ENCODE peak calls at places on chromosomes 4 and X, in nine cellular contexts. G is omental fat pad, P is DND-41, A is choroid plexus epithelial cell, B is nephron progenitor cell, M is lung, X is vagina, L is H9, U is K562. C is an unnamed sample.

GRCh38 chr4:149997881-149998421 is 80.3 kb upstream of the DCLK2 start:
- DNase-seq in G (no peak), P (no peak), A (peak; percentile 37), B (no peak), M (no peak), X (no peak), L (no peak), U (peak; percentile 24), C (peak; percentile 63)

GRCh38 chrX:134294548-134294947 is 57.6 kb downstream of the CCDC160 start:
- DNase-seq in G (no peak), P (no peak), A (peak; percentile 31), B (no peak), M (no peak), X (no peak), L (no peak), U (peak; percentile 7), C (no peak)

GRCh38 chrX:11792461-11793421 is 34.7 kb downstream of the MSL3 start:
- DNase-seq in G (no peak), P (peak; percentile 63), A (no peak), B (no peak), M (no peak), X (no peak), L (no peak), U (no peak), C (no peak)

GRCh38 chr4:87209696-87210095 is 10.7 kb downstream of the KLHL8 start:
- DNase-seq in G (no peak), P (no peak), A (no peak), B (no peak), M (peak; percentile 61), X (no peak), L (no peak), U (no peak), C (no peak)

GRCh38 chrX:42976729-42977366 is 198.9 kb upstream of the PPP1R2C start:
- DNase-seq in G (no peak), P (peak; percentile 44), A (no peak), B (no peak), M (no peak), X (no peak), L (no peak), U (no peak), C (peak; percentile 35)

GRCh38 chrX:37986893-37987292 is 19.5 kb upstream of the SYTL5 start:
- DNase-seq in G (no peak), P (no peak), A (peak; percentile 56), B (no peak), M (no peak), X (no peak), L (no peak), U (no peak), C (no peak)

GRCh38 chrX:129808163-129808828 is 28.5 kb downstream of the SASH3 start:
- DNase-seq in G (no peak), P (no peak), A (peak; percentile 63), B (no peak), M (no peak), X (no peak), L (no peak), U (no peak), C (no peak)

GRCh38 chrX:114841051-114841450 is 176.4 kb downstream of the IL13RA2 start:
- DNase-seq in G (no peak), P (no peak), A (peak; percentile 13), B (no peak), M (no peak), X (no peak), L (no peak), U (no peak), C (no peak)

GRCh38 chr4:112378858-112379257 is 81.7 kb downstream of the ALPK1 start:
- DNase-seq in G (no peak), P (no peak), A (no peak), B (no peak), M (no peak), X (no peak), L (no peak), U (no peak), C (no peak)

GRCh38 chr4:169847171-169847570 is 89.4 kb upstream of the HPF1 start:
- DNase-seq in G (no peak), P (no peak), A (no peak), B (no peak), M (no peak), X (no peak), L (no peak), U (no peak), C (no peak)

GRCh38 chr4:99610605-99611172 is 36.1 kb downstream of the MTTP start:
- DNase-seq in G (no peak), P (no peak), A (no peak), B (no peak), M (no peak), X (no peak), L (no peak), U (no peak), C (no peak)

GRCh38 chr4:125325733-125326132 is 11.0 kb downstream of the FAT4 start:
- DNase-seq in G (no peak), P (no peak), A (no peak), B (no peak), M (no peak), X (no peak), L (no peak), U (no peak), C (no peak)

GRCh38 chr4:4575284-4576211 is 33.7 kb upstream of the STX18 start:
- DNase-seq in G (no peak), P (no peak), A (peak; percentile 65), B (peak; percentile 87), M (peak; percentile 57), X (no peak), L (peak; percentile 84), U (peak; percentile 79), C (peak; percentile 72)

GRCh38 chrX:38513087-38513742 is 48.1 kb upstream of the TSPAN7 start:
- DNase-seq in G (no peak), P (no peak), A (no peak), B (no peak), M (no peak), X (no peak), L (no peak), U (no peak), C (no peak)

GRCh38 chrX:48665991-48666390 is 17.6 kb upstream of the WAS start:
- DNase-seq in G (no peak), P (no peak), A (peak; percentile 15), B (no peak), M (no peak), X (no peak), L (no peak), U (no peak), C (no peak)

GRCh38 chr4:147736458-147736857 is 4.6 kb downstream of the ARHGAP10 start:
- DNase-seq in G (no peak), P (no peak), A (peak; percentile 91), B (no peak), M (no peak), X (no peak), L (no peak), U (no peak), C (no peak)

GRCh38 chrX:106220177-106220576 is 52.1 kb downstream of the PWWP3B start:
- DNase-seq in G (no peak), P (no peak), A (peak; percentile 23), B (no peak), M (no peak), X (no peak), L (no peak), U (no peak), C (no peak)

GRCh38 chr4:173990126-173990878 is 293.2 kb downstream of the FBXO8 start:
- DNase-seq in G (no peak), P (no peak), A (peak; percentile 69), B (peak; percentile 11), M (no peak), X (no peak), L (no peak), U (peak; percentile 15), C (no peak)

GRCh38 chr4:8192748-8193738 is 6.0 kb upstream of the SH3TC1 start:
- DNase-seq in G (no peak), P (peak; percentile 32), A (peak; percentile 88), B (peak; percentile 46), M (peak; percentile 53), X (no peak), L (no peak), U (no peak), C (peak; percentile 82)
- TF ChIP-seq CTCF in G (no peak), P (peak; percentile 48), A (peak; percentile 54), B (no peak), M (peak; percentile 36), X (no peak), L (peak; percentile 13), U (no peak), C (peak; percentile 39)

GRCh38 chrX:46678232-46678631 is 80.7 kb downstream of the SLC9A7 start:
- DNase-seq in G (no peak), P (no peak), A (no peak), B (no peak), M (no peak), X (no peak), L (no peak), U (no peak), C (no peak)
- TF ChIP-seq CTCF in G (no peak), P (no peak), A (no peak), B (no peak), M (no peak), X (no peak), L (no peak), U (no peak), C (no peak)

GRCh38 chr4:88706574-88706973 is 8.9 kb upstream of the NAP1L5 start:
- DNase-seq in G (no peak), P (no peak), A (peak; percentile 85), B (peak; percentile 6), M (no peak), X (no peak), L (no peak), U (no peak), C (no peak)

GRCh38 chr4:88713782-88714181 is 16.2 kb upstream of the NAP1L5 start:
- DNase-seq in G (no peak), P (no peak), A (no peak), B (no peak), M (no peak), X (no peak), L (no peak), U (no peak), C (no peak)

GRCh38 chr4:88705223-88705622 is 7.6 kb upstream of the NAP1L5 start:
- DNase-seq in G (no peak), P (no peak), A (no peak), B (no peak), M (no peak), X (no peak), L (no peak), U (no peak), C (no peak)

GRCh38 chr4:88705805-88706518 is 8.3 kb upstream of the NAP1L5 start:
- DNase-seq in G (no peak), P (no peak), A (peak; percentile 35), B (no peak), M (no peak), X (no peak), L (no peak), U (no peak), C (no peak)

DNA sequence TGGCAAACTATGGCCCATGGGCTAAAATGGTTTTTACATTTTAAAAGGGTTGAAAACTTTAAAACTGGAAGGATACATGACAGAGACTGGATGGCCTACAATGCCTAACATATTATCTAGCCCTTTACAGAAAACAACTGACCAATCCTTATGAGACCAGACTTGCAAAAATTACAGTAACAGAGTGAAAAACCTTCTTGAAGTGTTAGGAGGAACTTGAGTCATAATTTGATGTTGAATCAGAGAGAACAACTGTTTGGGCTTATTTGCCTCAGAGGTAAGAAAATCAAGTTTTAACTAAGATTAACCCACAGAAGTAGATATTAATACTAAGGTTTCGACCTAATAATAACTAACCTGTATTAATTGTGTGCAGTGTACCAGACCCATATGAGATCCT is 12.4 kb upstream of the NAP1L5 start:
- DNase-seq in G (no peak), P (no peak), A (no peak), B (no peak), M (no peak), X (no peak), L (no peak), U (no peak), C (no peak)
- TF ChIP-seq CTCF in G (no peak), P (no peak), A (no peak), B (no peak), M (no peak), X (no peak), L (no peak), U (no peak), C (no peak)

GRCh38 chr4:52665592-52665991 is 6.5 kb upstream of the USP46 start:
- DNase-seq in G (no peak), P (no peak), A (peak; percentile 42), B (no peak), M (no peak), X (no peak), L (no peak), U (no peak), C (no peak)
- TF ChIP-seq CTCF in G (no peak), P (peak; percentile 40), A (peak; percentile 54), B (no peak), M (no peak), X (no peak), L (peak; percentile 43), U (peak; percentile 22), C (peak; percentile 16)